ENCODE peak calls at places on chromosomes 2 and 18, in nine cellular contexts. One of them, this sample, is unnamed.

GRCh38 chr2:221571391-221572179 is 519 bp downstream of the EPHA4 start:
- DNase-seq in ovary: peak; percentile 44
- DNase-seq in CD4-positive, alpha-beta memory T cell: no peak
- DNase-seq in prostate gland: peak; percentile 15
- DNase-seq in PC-3: peak; percentile 44
- DNase-seq in transverse colon: peak; percentile 33
- DNase-seq in GM23338: peak; percentile 60
- DNase-seq in heart right ventricle: peak; percentile 51
- DNase-seq in tibial nerve: no peak
- DNase-seq in this sample: no peak

GRCh38 chr2:180367831-180368230 is 360.7 kb upstream of the CWC22 start:
- DNase-seq in ovary: no peak
- DNase-seq in GM23338: no peak
- DNase-seq in tibial nerve: no peak
- DNase-seq in PC-3: peak; percentile 68
- DNase-seq in heart right ventricle: no peak
- DNase-seq in CD4-positive, alpha-beta memory T cell: no peak
- DNase-seq in transverse colon: no peak
- DNase-seq in prostate gland: peak; percentile 62
- DNase-seq in this sample: no peak

GRCh38 chr2:133821107-133821760 is 253.0 kb upstream of the NCKAP5 start:
- DNase-seq in PC-3: peak; percentile 55
- DNase-seq in heart right ventricle: no peak
- DNase-seq in transverse colon: no peak
- DNase-seq in prostate gland: no peak
- DNase-seq in tibial nerve: no peak
- DNase-seq in CD4-positive, alpha-beta memory T cell: no peak
- DNase-seq in GM23338: no peak
- DNase-seq in ovary: no peak
- DNase-seq in this sample: no peak

GRCh38 chr2:23220687-23221086 is 164.3 kb upstream of the KLHL29 start:
- DNase-seq in PC-3: no peak
- DNase-seq in GM23338: no peak
- DNase-seq in transverse colon: no peak
- DNase-seq in heart right ventricle: no peak
- DNase-seq in ovary: no peak
- DNase-seq in CD4-positive, alpha-beta memory T cell: no peak
- DNase-seq in prostate gland: no peak
- DNase-seq in tibial nerve: no peak
- DNase-seq in this sample: no peak

GRCh38 chr2:70935468-70936164 is at the start of gene ATP6V1B1:
- DNase-seq in GM23338: peak; percentile 59
- DNase-seq in PC-3: no peak
- DNase-seq in heart right ventricle: no peak
- DNase-seq in prostate gland: no peak
- DNase-seq in transverse colon: no peak
- DNase-seq in tibial nerve: no peak
- DNase-seq in CD4-positive, alpha-beta memory T cell: no peak
- DNase-seq in ovary: no peak
- DNase-seq in this sample: no peak

GRCh38 chr2:30385327-30385726 is 61.7 kb upstream of the LCLAT1 start:
- DNase-seq in CD4-positive, alpha-beta memory T cell: no peak
- DNase-seq in transverse colon: no peak
- DNase-seq in ovary: no peak
- DNase-seq in PC-3: peak; percentile 39
- DNase-seq in heart right ventricle: no peak
- DNase-seq in prostate gland: no peak
- DNase-seq in tibial nerve: no peak
- DNase-seq in GM23338: peak; percentile 71
- DNase-seq in this sample: no peak

GRCh38 chr18:31268985-31269406 is 49.0 kb upstream of the DSG1 start:
- DNase-seq in GM23338: no peak
- DNase-seq in prostate gland: peak; percentile 38
- DNase-seq in CD4-positive, alpha-beta memory T cell: no peak
- DNase-seq in transverse colon: no peak
- DNase-seq in ovary: no peak
- DNase-seq in heart right ventricle: no peak
- DNase-seq in PC-3: peak; percentile 42
- DNase-seq in tibial nerve: no peak
- DNase-seq in this sample: no peak

GRCh38 chr2:33018271-33018670 is 71.5 kb downstream of the LTBP1 start:
- DNase-seq in heart right ventricle: no peak
- DNase-seq in GM23338: no peak
- DNase-seq in prostate gland: no peak
- DNase-seq in ovary: no peak
- DNase-seq in tibial nerve: no peak
- DNase-seq in PC-3: no peak
- DNase-seq in CD4-positive, alpha-beta memory T cell: no peak
- DNase-seq in transverse colon: no peak
- DNase-seq in this sample: no peak

GRCh38 chr18:8506251-8507049 is 102.8 kb upstream of the RAB12 start:
- DNase-seq in CD4-positive, alpha-beta memory T cell: no peak
- DNase-seq in GM23338: no peak
- DNase-seq in ovary: no peak
- DNase-seq in tibial nerve: no peak
- DNase-seq in transverse colon: no peak
- DNase-seq in heart right ventricle: no peak
- DNase-seq in PC-3: no peak
- DNase-seq in prostate gland: no peak
- DNase-seq in this sample: no peak

GRCh38 chr18:21179590-21180220 is 62.3 kb upstream of the GREB1L start:
- DNase-seq in ovary: peak; percentile 68
- DNase-seq in tibial nerve: no peak
- DNase-seq in GM23338: peak; percentile 90
- DNase-seq in PC-3: peak; percentile 76
- DNase-seq in CD4-positive, alpha-beta memory T cell: peak; percentile 37
- DNase-seq in transverse colon: peak; percentile 35
- DNase-seq in heart right ventricle: no peak
- DNase-seq in prostate gland: peak; percentile 46
- DNase-seq in this sample: peak; percentile 44

GRCh38 chr18:63515799-63516198 is 26.4 kb upstream of the SERPINB12 start:
- DNase-seq in GM23338: no peak
- DNase-seq in tibial nerve: no peak
- DNase-seq in CD4-positive, alpha-beta memory T cell: no peak
- DNase-seq in ovary: no peak
- DNase-seq in heart right ventricle: no peak
- DNase-seq in transverse colon: no peak
- DNase-seq in prostate gland: no peak
- DNase-seq in PC-3: no peak
- DNase-seq in this sample: no peak

GRCh38 chr2:96501471-96501874 is 3.7 kb downstream of the NEURL3 start:
- DNase-seq in CD4-positive, alpha-beta memory T cell: no peak
- DNase-seq in GM23338: no peak
- DNase-seq in heart right ventricle: no peak
- DNase-seq in ovary: no peak
- DNase-seq in prostate gland: no peak
- DNase-seq in PC-3: no peak
- DNase-seq in tibial nerve: no peak
- DNase-seq in transverse colon: no peak
- DNase-seq in this sample: no peak

GRCh38 chr2:212618636-212619035 is 80.0 kb upstream of the ERBB4 start:
- DNase-seq in ovary: no peak
- DNase-seq in heart right ventricle: no peak
- DNase-seq in PC-3: peak; percentile 93
- DNase-seq in transverse colon: no peak
- DNase-seq in GM23338: no peak
- DNase-seq in CD4-positive, alpha-beta memory T cell: no peak
- DNase-seq in prostate gland: no peak
- DNase-seq in tibial nerve: no peak
- DNase-seq in this sample: no peak

GRCh38 chr2:21372654-21373053 is 248.9 kb downstream of the TDRD15 start:
- DNase-seq in GM23338: peak; percentile 65
- DNase-seq in PC-3: peak; percentile 17
- DNase-seq in ovary: no peak
- DNase-seq in prostate gland: no peak
- DNase-seq in tibial nerve: no peak
- DNase-seq in transverse colon: no peak
- DNase-seq in heart right ventricle: no peak
- DNase-seq in CD4-positive, alpha-beta memory T cell: no peak
- DNase-seq in this sample: peak; percentile 43

GRCh38 chr2:7044253-7045250 is 127.3 kb downstream of the RNF144A start:
- DNase-seq in prostate gland: peak; percentile 73
- DNase-seq in CD4-positive, alpha-beta memory T cell: peak; percentile 63
- DNase-seq in GM23338: peak; percentile 76
- DNase-seq in PC-3: peak; percentile 76
- DNase-seq in transverse colon: peak; percentile 69
- DNase-seq in tibial nerve: peak; percentile 56
- DNase-seq in ovary: peak; percentile 81
- DNase-seq in heart right ventricle: peak; percentile 69
- DNase-seq in this sample: peak; percentile 49

GRCh38 chr2:56100791-56101312 is 82.9 kb upstream of the CCDC85A start:
- DNase-seq in ovary: no peak
- DNase-seq in transverse colon: no peak
- DNase-seq in GM23338: no peak
- DNase-seq in CD4-positive, alpha-beta memory T cell: no peak
- DNase-seq in prostate gland: no peak
- DNase-seq in tibial nerve: no peak
- DNase-seq in heart right ventricle: no peak
- DNase-seq in PC-3: no peak
- DNase-seq in this sample: no peak

GRCh38 chr2:134845719-134846118 is 7.3 kb downstream of the ACMSD start:
- DNase-seq in tibial nerve: no peak
- DNase-seq in GM23338: no peak
- DNase-seq in PC-3: peak; percentile 79
- DNase-seq in heart right ventricle: no peak
- DNase-seq in transverse colon: no peak
- DNase-seq in CD4-positive, alpha-beta memory T cell: no peak
- DNase-seq in prostate gland: no peak
- DNase-seq in ovary: no peak
- DNase-seq in this sample: no peak

GRCh38 chr18:9736445-9736844 is 28.3 kb downstream of the RAB31 start:
- DNase-seq in transverse colon: no peak
- DNase-seq in PC-3: peak; percentile 73
- DNase-seq in GM23338: no peak
- DNase-seq in ovary: no peak
- DNase-seq in tibial nerve: no peak
- DNase-seq in CD4-positive, alpha-beta memory T cell: no peak
- DNase-seq in heart right ventricle: no peak
- DNase-seq in prostate gland: no peak
- DNase-seq in this sample: no peak
- H3K4me1 ChIP-seq in transverse colon: peaks cover 4% of the 10 kb centered on the region
- H3K4me1 ChIP-seq in PC-3: peaks cover 49% of the 10 kb centered on the region
- H3K4me1 ChIP-seq in GM23338: peaks cover 2% of the 10 kb centered on the region
- H3K4me1 ChIP-seq in ovary: peaks cover 1% of the 10 kb centered on the region
- H3K4me1 ChIP-seq in tibial nerve: peaks cover 7% of the 10 kb centered on the region
- H3K4me1 ChIP-seq in CD4-positive, alpha-beta memory T cell: no peaks in the 10 kb centered on the region
- H3K4me1 ChIP-seq in heart right ventricle: peaks cover under 1% of the 10 kb centered on the region
- H3K4me1 ChIP-seq in prostate gland: no peaks in the 10 kb centered on the region
- H3K4me1 ChIP-seq in this sample: peaks cover 2% of the 10 kb centered on the region

DNA sequence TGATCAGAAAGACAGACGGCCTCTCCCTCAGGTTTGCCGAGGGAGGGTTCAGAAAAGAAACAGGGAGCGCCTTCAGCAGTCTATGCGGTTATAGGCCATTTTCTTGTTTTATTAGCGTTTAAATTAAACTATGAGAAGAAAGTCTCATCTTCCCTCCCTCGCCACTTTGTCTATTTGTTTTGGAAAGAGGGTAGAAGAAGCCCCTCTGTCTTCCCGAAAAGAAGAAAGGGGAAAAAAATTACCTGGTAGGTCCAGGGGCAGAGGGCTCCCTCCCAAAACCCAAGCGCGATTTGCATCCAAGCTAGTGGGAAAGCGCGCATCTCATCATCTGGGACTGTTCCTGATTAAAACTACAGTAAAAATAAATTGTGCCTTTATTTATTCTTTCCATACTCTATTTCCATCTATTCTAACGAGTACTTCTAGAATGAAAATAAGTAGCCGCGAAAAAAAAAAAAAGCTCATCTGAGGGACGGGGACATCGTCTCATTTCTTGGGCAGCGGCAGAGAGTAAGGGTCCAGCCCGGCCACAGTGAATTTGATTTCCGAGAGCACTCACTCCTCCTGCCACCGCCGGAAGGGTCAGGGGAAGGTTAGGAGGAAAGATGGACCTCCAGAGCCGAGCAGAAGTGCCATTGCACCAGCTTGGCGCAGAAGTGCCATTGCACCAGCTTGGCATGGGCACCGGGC is 2.4 kb downstream of the PAX8 start:
- DNase-seq in GM23338: peak; percentile 17
- DNase-seq in transverse colon: no peak
- DNase-seq in PC-3: no peak
- DNase-seq in heart right ventricle: no peak
- DNase-seq in CD4-positive, alpha-beta memory T cell: no peak
- DNase-seq in prostate gland: no peak
- DNase-seq in tibial nerve: no peak
- DNase-seq in ovary: no peak
- DNase-seq in this sample: no peak
- H3K27me3 ChIP-seq in GM23338: peaks cover 100% of the 10 kb centered on the region
- H3K27me3 ChIP-seq in transverse colon: peaks cover 75% of the 10 kb centered on the region
- H3K27me3 ChIP-seq in PC-3: no peaks in the 10 kb centered on the region
- H3K27me3 ChIP-seq in heart right ventricle: peaks cover 73% of the 10 kb centered on the region
- H3K27me3 ChIP-seq in CD4-positive, alpha-beta memory T cell: peaks cover 42% of the 10 kb centered on the region
- H3K27me3 ChIP-seq in prostate gland: peaks cover 23% of the 10 kb centered on the region
- H3K27me3 ChIP-seq in tibial nerve: peaks cover 79% of the 10 kb centered on the region
- H3K27me3 ChIP-seq in ovary: no peaks in the 10 kb centered on the region
- H3K27me3 ChIP-seq in this sample: peaks cover 92% of the 10 kb centered on the region

DNA sequence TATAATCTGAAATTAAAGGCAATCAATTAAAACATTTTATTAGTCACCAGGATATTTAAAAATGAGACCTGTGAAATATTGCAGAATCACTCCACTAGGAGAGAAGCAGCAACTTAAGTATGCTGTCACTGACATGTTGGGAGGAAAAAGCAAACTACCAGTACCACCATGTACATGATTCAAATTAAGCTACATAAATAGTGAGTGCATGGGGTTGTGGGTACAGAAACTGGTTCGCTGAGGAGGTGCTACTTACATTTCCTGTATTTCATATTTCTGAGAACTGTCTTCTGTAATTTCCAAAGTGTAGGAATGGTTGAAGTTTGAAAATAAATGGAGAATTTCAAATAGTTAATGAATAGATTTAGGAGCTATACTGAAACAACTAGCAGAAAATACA is 7.9 kb upstream of the NR4A2 start:
- DNase-seq in GM23338: no peak
- DNase-seq in heart right ventricle: no peak
- DNase-seq in tibial nerve: no peak
- DNase-seq in PC-3: no peak
- DNase-seq in ovary: no peak
- DNase-seq in prostate gland: no peak
- DNase-seq in CD4-positive, alpha-beta memory T cell: no peak
- DNase-seq in transverse colon: no peak
- DNase-seq in this sample: no peak
- H3K4me3 ChIP-seq in GM23338: no peak overlapping the region
- H3K4me3 ChIP-seq in heart right ventricle: peak overlapping the region; percentile 96
- H3K4me3 ChIP-seq in tibial nerve: peak overlapping the region; percentile 97
- H3K4me3 ChIP-seq in PC-3: peak overlapping the region; percentile 95
- H3K4me3 ChIP-seq in ovary: no peak overlapping the region
- H3K4me3 ChIP-seq in prostate gland: no peak overlapping the region
- H3K4me3 ChIP-seq in CD4-positive, alpha-beta memory T cell: no peak overlapping the region
- H3K4me3 ChIP-seq in transverse colon: no peak overlapping the region
- H3K4me3 ChIP-seq in this sample: no peak overlapping the region

DNA sequence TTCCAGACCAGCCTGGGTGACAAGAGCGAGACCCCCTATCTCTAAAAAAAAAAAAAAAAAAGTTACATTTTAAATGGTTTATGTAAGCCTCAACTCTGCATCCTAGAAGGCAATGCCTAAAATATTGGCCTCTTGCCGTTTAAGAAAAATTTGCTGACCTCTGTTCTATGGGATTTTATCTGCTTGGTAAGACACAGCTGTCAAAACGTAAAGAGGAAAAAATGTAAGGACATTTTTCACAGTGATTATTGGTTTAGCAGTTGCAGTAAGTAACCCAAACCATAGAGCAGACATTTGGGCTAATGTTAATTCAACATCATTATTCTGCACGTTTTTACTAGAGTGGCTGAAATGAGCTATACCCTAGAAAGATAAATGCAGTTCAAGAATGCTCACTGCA is 14.4 kb upstream of the E2F6 start:
- DNase-seq in tibial nerve: no peak
- DNase-seq in heart right ventricle: no peak
- DNase-seq in prostate gland: no peak
- DNase-seq in ovary: no peak
- DNase-seq in PC-3: no peak
- DNase-seq in CD4-positive, alpha-beta memory T cell: no peak
- DNase-seq in GM23338: no peak
- DNase-seq in transverse colon: no peak
- DNase-seq in this sample: no peak
- H3K4me1 ChIP-seq in tibial nerve: peaks cover 11% of the 10 kb centered on the region
- H3K4me1 ChIP-seq in heart right ventricle: peaks cover 16% of the 10 kb centered on the region
- H3K4me1 ChIP-seq in prostate gland: peaks cover 4% of the 10 kb centered on the region
- H3K4me1 ChIP-seq in ovary: peaks cover 4% of the 10 kb centered on the region
- H3K4me1 ChIP-seq in PC-3: peaks cover 6% of the 10 kb centered on the region
- H3K4me1 ChIP-seq in CD4-positive, alpha-beta memory T cell: peaks cover 6% of the 10 kb centered on the region
- H3K4me1 ChIP-seq in GM23338: peaks cover 14% of the 10 kb centered on the region
- H3K4me1 ChIP-seq in transverse colon: no peaks in the 10 kb centered on the region
- H3K4me1 ChIP-seq in this sample: no peaks in the 10 kb centered on the region

This sample was measured in NT2/D1.